ENCODE peak calls at places on chromosomes 5 and 9, in six cellular contexts. U, P, D, Y, Q and H are unnamed samples.

GRCh38 chr5:1768283-1769000 is 31.2 kb downstream of the MRPL36 start:
- DNase-seq in U (no peak), P (no peak), D (no peak), Y (no peak), Q (no peak), H (no peak)

GRCh38 chr5:132657676-132658382 is at the start of gene IL13:
- DNase-seq in U (no peak), P (no peak), D (peak; percentile 8), Y (no peak), Q (no peak), H (no peak)

GRCh38 chr9:114887963-114888362 is 42.4 kb downstream of the TNFSF8 start:
- DNase-seq in U (no peak), P (no peak), D (no peak), Y (no peak), Q (no peak), H (no peak)

GRCh38 chr5:144369001-144369400 is 198.3 kb downstream of the KCTD16 start:
- DNase-seq in U (no peak), P (no peak), D (peak; percentile 32), Y (no peak), Q (no peak), H (no peak)

GRCh38 chr9:104992696-104993095 is 64.7 kb upstream of the ABCA1 start:
- DNase-seq in U (no peak), P (no peak), D (no peak), Y (no peak), Q (no peak), H (no peak)

GRCh38 chr5:174409971-174410370 is 314.4 kb upstream of the MSX2 start:
- DNase-seq in U (no peak), P (no peak), D (no peak), Y (no peak), Q (no peak), H (no peak)

GRCh38 chr9:7489018-7489417 is 310.6 kb downstream of the DMAC1 start:
- DNase-seq in U (no peak), P (peak; percentile 38), D (no peak), Y (no peak), Q (peak; percentile 38), H (no peak)

GRCh38 chr5:72451771-72452505 is 55.3 kb downstream of the ZNF366 start:
- DNase-seq in U (no peak), P (peak; percentile 41), D (no peak), Y (no peak), Q (peak; percentile 23), H (no peak)

GRCh38 chr5:136087961-136088871 is 44.4 kb upstream of the SMAD5 start:
- DNase-seq in U (no peak), P (no peak), D (peak; percentile 76), Y (peak; percentile 60), Q (peak; percentile 82), H (no peak)

GRCh38 chr9:15272377-15272928 is 34.6 kb downstream of the TTC39B start:
- DNase-seq in U (no peak), P (no peak), D (no peak), Y (no peak), Q (no peak), H (no peak)

GRCh38 chr5:123992641-123993040 is 480.7 kb downstream of the CSNK1G3 start:
- DNase-seq in U (no peak), P (no peak), D (no peak), Y (no peak), Q (no peak), H (no peak)

GRCh38 chr5:152673601-152674000 is 268.5 kb upstream of the NMUR2 start:
- DNase-seq in U (no peak), P (no peak), D (no peak), Y (no peak), Q (no peak), H (no peak)

GRCh38 chr5:76660360-76660759 is 37.2 kb upstream of the F2RL2 start:
- DNase-seq in U (no peak), P (no peak), D (no peak), Y (no peak), Q (no peak), H (no peak)

DNA sequence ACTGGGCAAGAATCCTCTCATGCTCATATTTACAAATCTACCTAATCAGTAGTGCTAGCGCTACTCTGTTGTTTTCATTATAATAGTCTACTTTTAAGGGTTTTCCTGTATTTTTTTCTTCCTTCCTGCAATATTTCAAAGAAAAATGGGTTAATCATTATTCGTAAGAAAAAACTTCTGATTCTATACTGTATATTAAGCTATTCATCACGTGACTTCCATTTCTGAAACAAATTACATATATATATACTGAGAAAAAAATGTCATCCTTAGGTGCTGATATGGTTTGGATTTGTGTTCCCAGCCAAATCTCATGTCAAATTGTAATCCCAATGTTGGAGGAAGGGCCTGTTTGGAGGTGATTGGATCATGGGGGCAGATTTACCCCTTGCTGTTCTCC is 197.0 kb downstream of the FBXL17 start:
- DNase-seq in U (no peak), P (no peak), D (no peak), Y (no peak), Q (no peak), H (no peak)
- TF ChIP-seq POLR2AphosphoS5 in U (no peak), P (no peak), D (no peak), Y (no peak), Q (no peak), H (no peak)

DNA sequence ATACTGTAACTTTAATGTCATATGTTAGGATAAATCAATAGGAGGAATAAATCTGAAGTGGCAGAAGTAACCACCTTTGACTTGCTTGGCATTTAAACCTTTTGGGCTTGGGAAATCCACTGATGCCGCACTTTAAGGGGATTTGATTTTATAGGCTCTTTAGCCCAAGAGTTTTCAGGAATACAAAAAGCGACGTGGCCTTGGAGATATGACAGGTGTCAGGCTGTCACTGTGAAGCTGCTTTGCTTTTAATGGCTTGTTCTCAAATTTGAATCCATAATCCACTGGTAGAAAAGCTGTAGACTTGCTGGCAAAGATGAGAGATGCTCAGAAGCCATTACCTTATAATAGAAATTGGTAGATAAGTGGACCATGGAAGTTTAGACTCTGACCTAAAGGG is 71.6 kb downstream of the GABRG2 start:
- DNase-seq in U (no peak), P (no peak), D (no peak), Y (no peak), Q (no peak), H (no peak)
- TF ChIP-seq POLR2AphosphoS5 in U (no peak), P (no peak), D (no peak), Y (no peak), Q (no peak), H (no peak)

GRCh38 chr9:84511651-84512050 is 157.9 kb upstream of the NTRK2 start:
- DNase-seq in U (no peak), P (no peak), D (no peak), Y (no peak), Q (no peak), H (no peak)

GRCh38 chr9:84514421-84514820 is 155.1 kb upstream of the NTRK2 start:
- DNase-seq in U (no peak), P (no peak), D (no peak), Y (no peak), Q (no peak), H (no peak)

GRCh38 chr9:84513981-84514380 is 155.5 kb upstream of the NTRK2 start:
- DNase-seq in U (no peak), P (no peak), D (no peak), Y (no peak), Q (no peak), H (no peak)

GRCh38 chr9:84513473-84513872 is 156.1 kb upstream of the NTRK2 start:
- DNase-seq in U (no peak), P (no peak), D (no peak), Y (no peak), Q (no peak), H (no peak)

DNA sequence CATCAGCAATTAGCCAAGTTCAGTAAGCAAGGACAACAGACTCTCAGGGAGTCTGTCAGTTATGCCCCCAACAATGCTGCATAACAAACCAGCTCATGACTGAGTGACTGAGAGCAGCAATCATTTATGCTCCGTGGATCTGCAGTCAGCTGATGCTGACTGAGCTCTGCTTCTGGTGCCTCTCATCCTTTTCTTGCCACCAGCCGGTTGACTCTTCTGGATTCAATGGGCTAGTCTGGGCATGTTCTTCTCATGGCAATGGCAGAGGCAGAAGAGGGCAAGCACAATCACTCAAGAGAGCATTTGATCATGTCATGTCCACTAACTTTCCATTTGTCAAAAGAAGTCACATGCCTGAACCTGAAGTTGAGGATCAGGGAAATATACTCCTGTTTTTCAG is 157.0 kb upstream of the NTRK2 start:
- DNase-seq in U (no peak), P (no peak), D (no peak), Y (no peak), Q (no peak), H (no peak)
- TF ChIP-seq POLR2AphosphoS5 in U (no peak), P (no peak), D (no peak), Y (no peak), Q (no peak), H (no peak)

GRCh38 chr9:83937861-83938455 is 16.7 kb upstream of the KIF27 start:
- DNase-seq in U (peak; percentile 62), P (peak; percentile 54), D (no peak), Y (peak; percentile 54), Q (no peak), H (peak; percentile 13)
- TF ChIP-seq POLR2AphosphoS5 in U (no peak), P (no peak), D (no peak), Y (no peak), Q (no peak), H (no peak)

DNA sequence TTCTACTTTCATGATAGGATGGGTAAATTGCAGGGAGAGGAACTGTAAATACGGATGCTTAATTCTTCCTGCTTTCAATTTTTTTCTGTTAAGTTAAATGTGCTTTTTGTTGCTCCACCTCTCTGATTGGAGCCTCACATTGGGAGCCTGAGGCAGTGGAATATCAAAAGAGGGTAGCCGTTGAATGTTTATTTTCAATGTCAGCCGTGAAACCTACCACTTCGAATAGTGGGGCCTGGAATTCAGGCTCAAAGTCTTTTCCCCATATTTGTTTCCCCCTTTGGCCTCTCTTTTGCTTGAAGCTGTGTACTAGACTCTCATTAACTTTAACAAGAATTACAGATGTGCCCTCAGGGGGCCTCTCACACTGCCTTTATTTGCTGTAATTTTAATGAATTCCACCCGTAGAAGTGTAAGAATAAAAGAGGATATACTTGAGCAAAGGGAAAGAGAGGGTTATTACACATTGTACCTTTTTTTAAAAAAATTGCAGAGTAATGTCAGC is 29.0 kb downstream of the PSAT1 start:
- DNase-seq in U (no peak), P (peak; percentile 44), D (no peak), Y (no peak), Q (no peak), H (no peak)
- TF ChIP-seq POLR2AphosphoS5 in U (no peak), P (no peak), D (no peak), Y (no peak), Q (no peak), H (no peak)

GRCh38 chr5:44275329-44275728 is 113.9 kb downstream of the FGF10 start:
- DNase-seq in U (no peak), P (no peak), D (no peak), Y (no peak), Q (no peak), H (no peak)

DNA sequence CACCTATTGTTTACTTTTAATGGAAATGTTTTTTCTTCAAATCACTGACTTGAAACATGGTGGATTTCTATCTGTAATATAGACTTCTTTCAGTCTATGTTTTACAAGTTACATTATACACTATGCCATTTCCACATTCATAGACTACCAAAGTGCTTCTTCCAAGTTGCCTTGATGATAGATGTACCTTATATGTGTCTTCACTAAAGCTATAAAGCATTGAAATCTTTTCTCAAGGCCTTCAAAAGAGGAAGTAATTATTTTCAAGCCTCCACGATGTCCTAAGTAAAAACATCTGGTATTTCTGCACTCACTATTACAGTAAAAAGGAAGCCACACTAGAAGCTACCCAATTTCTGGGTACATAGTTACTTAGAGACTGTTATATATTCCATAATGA is 113.3 kb downstream of the FGF10 start:
- DNase-seq in U (no peak), P (no peak), D (no peak), Y (no peak), Q (no peak), H (no peak)
- TF ChIP-seq POLR2AphosphoS5 in U (no peak), P (no peak), D (no peak), Y (no peak), Q (no peak), H (no peak)